ENCODE peak calls at places on chromosomes 6 and 20, in ten cellular contexts. One of them, this sample, is unnamed.

GRCh38 chr6:166441641-166442078 is 58.9 kb upstream of the MPC1 start:
- DNase-seq in NCI-H69: no peak
- DNase-seq in stomach: no peak
- DNase-seq in heart right ventricle: no peak
- DNase-seq in NCI-H526: peak
- DNase-seq in activated CD8-positive, alpha-beta memory T cell treated with anti-CD3 and anti-CD28 coated beads, Interleukin-2, amount 10 ng/mL, durations not matched to agents 7 days and 5 days: no peak
- DNase-seq in LoVo: no peak
- DNase-seq in HEK293T: no peak
- DNase-seq in AG10803: no peak
- DNase-seq in omental fat pad: no peak
- DNase-seq in this sample: no peak

GRCh38 chr20:10260316-10260715 is 41.7 kb downstream of the SNAP25 start:
- DNase-seq in NCI-H69: no peak
- DNase-seq in stomach: no peak
- DNase-seq in heart right ventricle: no peak
- DNase-seq in NCI-H526: no peak
- DNase-seq in activated CD8-positive, alpha-beta memory T cell treated with anti-CD3 and anti-CD28 coated beads, Interleukin-2, amount 10 ng/mL, durations not matched to agents 7 days and 5 days: no peak
- DNase-seq in LoVo: no peak
- DNase-seq in HEK293T: no peak
- DNase-seq in AG10803: no peak
- DNase-seq in omental fat pad: no peak
- DNase-seq in this sample: no peak

GRCh38 chr20:34332262-34332920 is 29.2 kb upstream of the AHCY start:
- DNase-seq in NCI-H69: no peak
- DNase-seq in stomach: no peak
- DNase-seq in heart right ventricle: no peak
- DNase-seq in NCI-H526: no peak
- DNase-seq in activated CD8-positive, alpha-beta memory T cell treated with anti-CD3 and anti-CD28 coated beads, Interleukin-2, amount 10 ng/mL, durations not matched to agents 7 days and 5 days: no peak
- DNase-seq in LoVo: no peak
- DNase-seq in HEK293T: no peak
- DNase-seq in AG10803: no peak
- DNase-seq in omental fat pad: no peak
- DNase-seq in this sample: no peak

GRCh38 chr6:2376429-2377355 is 131.3 kb upstream of the GMDS start:
- DNase-seq in NCI-H69: no peak
- DNase-seq in stomach: no peak
- DNase-seq in heart right ventricle: no peak
- DNase-seq in NCI-H526: no peak
- DNase-seq in activated CD8-positive, alpha-beta memory T cell treated with anti-CD3 and anti-CD28 coated beads, Interleukin-2, amount 10 ng/mL, durations not matched to agents 7 days and 5 days: no peak
- DNase-seq in LoVo: peak
- DNase-seq in HEK293T: no peak
- DNase-seq in AG10803: peak
- DNase-seq in omental fat pad: no peak
- DNase-seq in this sample: no peak

GRCh38 chr6:107153061-107153460 is 37.7 kb upstream of the BEND3 start:
- DNase-seq in NCI-H69: peak
- DNase-seq in stomach: no peak
- DNase-seq in heart right ventricle: no peak
- DNase-seq in NCI-H526: peak
- DNase-seq in activated CD8-positive, alpha-beta memory T cell treated with anti-CD3 and anti-CD28 coated beads, Interleukin-2, amount 10 ng/mL, durations not matched to agents 7 days and 5 days: no peak
- DNase-seq in LoVo: peak
- DNase-seq in HEK293T: no peak
- DNase-seq in AG10803: no peak
- DNase-seq in omental fat pad: no peak
- DNase-seq in this sample: no peak

GRCh38 chr20:32634041-32634805 is 39.5 kb downstream of the C20orf203 start:
- DNase-seq in NCI-H69: peak
- DNase-seq in stomach: no peak
- DNase-seq in heart right ventricle: no peak
- DNase-seq in NCI-H526: no peak
- DNase-seq in activated CD8-positive, alpha-beta memory T cell treated with anti-CD3 and anti-CD28 coated beads, Interleukin-2, amount 10 ng/mL, durations not matched to agents 7 days and 5 days: no peak
- DNase-seq in LoVo: no peak
- DNase-seq in HEK293T: no peak
- DNase-seq in AG10803: peak
- DNase-seq in omental fat pad: no peak
- DNase-seq in this sample: peak

GRCh38 chr6:37204014-37204751 is 34.2 kb downstream of the PIM1 start:
- DNase-seq in NCI-H69: no peak
- DNase-seq in stomach: peak
- DNase-seq in heart right ventricle: no peak
- DNase-seq in NCI-H526: no peak
- DNase-seq in activated CD8-positive, alpha-beta memory T cell treated with anti-CD3 and anti-CD28 coated beads, Interleukin-2, amount 10 ng/mL, durations not matched to agents 7 days and 5 days: no peak
- DNase-seq in LoVo: peak
- DNase-seq in HEK293T: no peak
- DNase-seq in AG10803: peak
- DNase-seq in omental fat pad: no peak
- DNase-seq in this sample: no peak

GRCh38 chr6:56671651-56672461 is 29.2 kb upstream of the DST start:
- DNase-seq in NCI-H69: peak
- DNase-seq in stomach: no peak
- DNase-seq in heart right ventricle: no peak
- DNase-seq in NCI-H526: no peak
- DNase-seq in activated CD8-positive, alpha-beta memory T cell treated with anti-CD3 and anti-CD28 coated beads, Interleukin-2, amount 10 ng/mL, durations not matched to agents 7 days and 5 days: no peak
- DNase-seq in LoVo: no peak
- DNase-seq in HEK293T: no peak
- DNase-seq in AG10803: no peak
- DNase-seq in omental fat pad: no peak
- DNase-seq in this sample: no peak

GRCh38 chr20:57663681-57664451 is 43.6 kb upstream of the ZBP1 start:
- DNase-seq in NCI-H69: no peak
- DNase-seq in stomach: no peak
- DNase-seq in heart right ventricle: no peak
- DNase-seq in NCI-H526: no peak
- DNase-seq in activated CD8-positive, alpha-beta memory T cell treated with anti-CD3 and anti-CD28 coated beads, Interleukin-2, amount 10 ng/mL, durations not matched to agents 7 days and 5 days: no peak
- DNase-seq in LoVo: no peak
- DNase-seq in HEK293T: no peak
- DNase-seq in AG10803: no peak
- DNase-seq in omental fat pad: no peak
- DNase-seq in this sample: no peak

GRCh38 chr20:20224806-20225205 is 143.1 kb upstream of the INSM1 start:
- DNase-seq in NCI-H69: peak
- DNase-seq in stomach: no peak
- DNase-seq in heart right ventricle: no peak
- DNase-seq in NCI-H526: no peak
- DNase-seq in activated CD8-positive, alpha-beta memory T cell treated with anti-CD3 and anti-CD28 coated beads, Interleukin-2, amount 10 ng/mL, durations not matched to agents 7 days and 5 days: no peak
- DNase-seq in LoVo: no peak
- DNase-seq in HEK293T: no peak
- DNase-seq in AG10803: no peak
- DNase-seq in omental fat pad: no peak
- DNase-seq in this sample: no peak

GRCh38 chr6:167141667-167142432 is 15.9 kb downstream of the GPR31 start:
- DNase-seq in NCI-H69: peak
- DNase-seq in stomach: peak
- DNase-seq in heart right ventricle: peak
- DNase-seq in NCI-H526: peak
- DNase-seq in activated CD8-positive, alpha-beta memory T cell treated with anti-CD3 and anti-CD28 coated beads, Interleukin-2, amount 10 ng/mL, durations not matched to agents 7 days and 5 days: peak
- DNase-seq in LoVo: peak
- DNase-seq in HEK293T: peak
- DNase-seq in AG10803: no peak
- DNase-seq in omental fat pad: no peak
- DNase-seq in this sample: peak

GRCh38 chr6:133314951-133315350 is 73.8 kb downstream of the EYA4 start:
- DNase-seq in NCI-H69: no peak
- DNase-seq in stomach: no peak
- DNase-seq in heart right ventricle: no peak
- DNase-seq in NCI-H526: no peak
- DNase-seq in activated CD8-positive, alpha-beta memory T cell treated with anti-CD3 and anti-CD28 coated beads, Interleukin-2, amount 10 ng/mL, durations not matched to agents 7 days and 5 days: no peak
- DNase-seq in LoVo: no peak
- DNase-seq in HEK293T: no peak
- DNase-seq in AG10803: no peak
- DNase-seq in omental fat pad: no peak
- DNase-seq in this sample: no peak

This sample was measured in SK-N-DZ.